ENCODE peak calls at places on chromosomes 3 and 15, in eight cellular contexts. H is upper lobe of right lung; K is cardiac muscle cell; S is GM12878; Z is IMR-90; F is CD8-positive, alpha-beta memory T cell; U is colonic mucosa; C is HL-60. Y is an unnamed sample. For H3K27me3, the result is how much of the 10 kb centered on the place peaks cover.

GRCh38 chr3:114218006-114218405 is 19.4 kb downstream of the ZNF80 start:
- DNase-seq in S (no peak), H (no peak), Z (no peak), U (no peak), F (no peak), C (no peak), K (no peak), Y (no peak)

GRCh38 chr15:94532226-94532625 is 300.9 kb downstream of the MCTP2 start:
- DNase-seq in S (no peak), C (no peak), H (no peak), K (no peak), Z (no peak), U (no peak), F (no peak), Y (no peak)

GRCh38 chr15:58332676-58333400 is 99.0 kb upstream of the LIPC start:
- DNase-seq in S (no peak), H (no peak), C (no peak), U (no peak), K (no peak), F (no peak), Z (peak), Y (no peak)

GRCh38 chr3:42077785-42078184 is 13.4 kb upstream of the TRAK1 start:
- DNase-seq in K (peak), U (no peak), Z (no peak), C (no peak), S (no peak), H (no peak), F (no peak), Y (no peak)

GRCh38 chr15:62344806-62345539 is 179.9 kb upstream of the C2CD4B start:
- DNase-seq in U (peak), H (no peak), Z (peak), K (peak), F (peak), C (peak), S (peak), Y (peak)

GRCh38 chr3:46231323-46231722 is 10.9 kb upstream of the CCR3 start:
- DNase-seq in Z (no peak), S (no peak), F (no peak), C (no peak), K (no peak), U (no peak), H (no peak), Y (no peak)

GRCh38 chr3:130800829-130801228 is 54.2 kb upstream of the PIK3R4 start:
- DNase-seq in H (no peak), F (no peak), Z (no peak), U (no peak), K (no peak), C (no peak), S (no peak), Y (no peak)

GRCh38 chr3:4147719-4148118 is 155.4 kb upstream of the SETMAR start:
- DNase-seq in Z (no peak), S (no peak), F (no peak), K (no peak), H (no peak), C (no peak), U (no peak), Y (no peak)

GRCh38 chr3:128341659-128342395 is 124.9 kb downstream of the DNAJB8 start:
- DNase-seq in F (no peak), Z (no peak), C (no peak), U (no peak), K (no peak), H (no peak), S (no peak), Y (no peak)

GRCh38 chr3:163644172-163644571 is 1434.1 kb downstream of the SI start:
- DNase-seq in F (no peak), K (no peak), Z (no peak), C (no peak), S (no peak), H (no peak), U (no peak), Y (no peak)

DNA sequence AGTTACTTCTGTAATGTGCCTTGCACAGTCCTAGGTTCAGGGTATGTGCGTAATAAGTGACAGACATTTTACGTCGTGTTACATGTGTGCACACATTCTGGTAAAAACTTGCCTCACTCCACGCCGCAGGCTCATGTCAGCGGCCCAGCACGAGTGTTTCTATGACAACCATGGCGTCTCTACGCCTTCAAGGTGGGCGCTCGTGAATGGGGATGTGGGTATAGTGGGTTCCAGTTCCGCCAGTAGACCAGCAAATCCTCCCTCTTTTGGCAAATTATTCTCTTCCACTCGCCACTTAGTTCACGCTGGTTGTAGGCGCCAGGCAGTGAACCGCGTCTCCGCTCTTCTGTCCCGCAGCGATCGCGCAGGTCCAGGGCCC is 40.3 kb downstream of the CHST14 start:
- DNase-seq in F (peak), S (no peak), C (no peak), H (no peak), K (no peak), U (peak), Z (no peak), Y (peak)
- H3K27me3 ChIP-seq in F (under half), S (under half), C (under half), H (under half), K (half or more), U (under half), Z (under half), Y (under half)

GRCh38 chr3:71753716-71754609 is at the start of gene GPR27:
- DNase-seq in F (peak), K (peak), S (no peak), U (no peak), H (peak), Z (peak), C (no peak), Y (peak)
- H3K27me3 ChIP-seq in F (under half), K (half or more), S (under half), U (under half), H (under half), Z (half or more), C (under half), Y (under half)

GRCh38 chr15:29471757-29472156 is 202.1 kb upstream of the NSMCE3 start:
- DNase-seq in H (no peak), S (no peak), F (no peak), U (no peak), Z (no peak), C (no peak), K (no peak), Y (no peak)
- H3K27me3 ChIP-seq in H (under half), S (under half), F (under half), U (under half), Z (under half), C (under half), K (under half), Y (under half)

DNA sequence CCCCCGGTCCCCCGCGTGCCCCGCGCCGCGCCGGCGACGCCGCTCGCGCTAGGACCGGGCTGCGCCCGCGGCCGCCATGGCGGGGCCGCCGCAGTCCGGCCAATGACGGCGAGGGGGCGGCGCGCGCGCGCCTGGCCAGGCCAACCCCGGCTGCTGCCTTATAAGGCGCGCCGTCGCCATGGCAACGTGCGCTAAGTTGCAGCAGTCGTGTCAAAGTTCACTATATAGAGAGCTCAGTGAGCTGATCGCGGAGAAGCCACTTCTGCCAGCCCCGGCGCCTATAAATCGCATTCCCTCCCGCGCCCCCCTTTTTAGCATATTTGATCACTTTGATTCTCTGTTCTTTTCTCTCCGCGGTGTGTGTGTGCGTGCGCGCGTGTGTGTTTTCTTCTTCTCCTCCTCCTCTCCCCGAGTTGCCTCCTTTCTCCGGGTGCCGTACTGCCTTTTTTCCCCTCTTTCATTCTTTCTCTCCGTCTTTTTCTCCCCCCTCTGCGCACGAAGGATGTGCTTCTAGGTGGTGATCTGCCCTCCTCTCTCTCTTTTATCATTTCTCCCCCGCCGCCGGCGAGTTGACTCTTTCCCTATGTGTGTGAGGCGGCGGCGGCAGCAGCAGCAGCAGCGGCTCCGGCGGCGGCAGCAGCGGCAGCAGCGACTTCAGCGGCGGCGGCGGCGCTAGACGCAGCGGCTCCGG is at the start of gene NR2F2:
- DNase-seq in C (peak), K (peak), F (peak), S (peak), U (peak), Z (peak), H (peak), Y (peak)
- H3K27me3 ChIP-seq in C (under half), K (half or more), F (half or more), S (under half), U (under half), Z (under half), H (under half), Y (under half)